ENCODE peak calls at places on chromosome 19, in four cellular contexts. One of them, this sample, is unnamed.

GRCh38 chr19:5137571-5138124 is 168.7 kb downstream of the KDM4B start:
- DNase-seq in H9: peak; percentile 92
- DNase-seq in WERI-Rb-1: peak; percentile 72
- DNase-seq in stimulated activated CD8-positive, alpha-beta memory T cell treated with anti-CD3 and anti-CD28 coated beads, Interleukin-4, amount 100 ng/mL, for 1 hour: no peak
- DNase-seq in this sample: peak; percentile 34

GRCh38 chr19:20969898-20970297 is 46.8 kb downstream of the ZNF85 start:
- DNase-seq in H9: no peak
- DNase-seq in WERI-Rb-1: no peak
- DNase-seq in stimulated activated CD8-positive, alpha-beta memory T cell treated with anti-CD3 and anti-CD28 coated beads, Interleukin-4, amount 100 ng/mL, for 1 hour: no peak
- DNase-seq in this sample: no peak

GRCh38 chr19:28980236-28980868 is 232.6 kb downstream of the UQCRFS1 start:
- DNase-seq in H9: peak; percentile 73
- DNase-seq in WERI-Rb-1: no peak
- DNase-seq in stimulated activated CD8-positive, alpha-beta memory T cell treated with anti-CD3 and anti-CD28 coated beads, Interleukin-4, amount 100 ng/mL, for 1 hour: no peak
- DNase-seq in this sample: no peak

GRCh38 chr19:46015080-46015960 is 7.5 kb downstream of the PGLYRP1 start:
- DNase-seq in H9: peak; percentile 94
- DNase-seq in WERI-Rb-1: peak; percentile 75
- DNase-seq in stimulated activated CD8-positive, alpha-beta memory T cell treated with anti-CD3 and anti-CD28 coated beads, Interleukin-4, amount 100 ng/mL, for 1 hour: no peak
- DNase-seq in this sample: peak; percentile 73

GRCh38 chr19:29560313-29561075 is 34.7 kb downstream of the VSTM2B start:
- DNase-seq in H9: no peak
- DNase-seq in WERI-Rb-1: no peak
- DNase-seq in stimulated activated CD8-positive, alpha-beta memory T cell treated with anti-CD3 and anti-CD28 coated beads, Interleukin-4, amount 100 ng/mL, for 1 hour: no peak
- DNase-seq in this sample: no peak

GRCh38 chr19:44848036-44848804 is 2.1 kb downstream of the NECTIN2 start:
- DNase-seq in H9: peak; percentile 67
- DNase-seq in WERI-Rb-1: peak; percentile 57
- DNase-seq in stimulated activated CD8-positive, alpha-beta memory T cell treated with anti-CD3 and anti-CD28 coated beads, Interleukin-4, amount 100 ng/mL, for 1 hour: no peak
- DNase-seq in this sample: no peak

GRCh38 chr19:3670796-3671679 is 29.2 kb downstream of the PIP5K1C start:
- DNase-seq in H9: no peak
- DNase-seq in WERI-Rb-1: no peak
- DNase-seq in stimulated activated CD8-positive, alpha-beta memory T cell treated with anti-CD3 and anti-CD28 coated beads, Interleukin-4, amount 100 ng/mL, for 1 hour: no peak
- DNase-seq in this sample: peak; percentile 88

GRCh38 chr19:45779231-45780145 is 2.8 kb downstream of the DMPK start:
- DNase-seq in H9: peak; percentile 97
- DNase-seq in WERI-Rb-1: peak; percentile 72
- DNase-seq in stimulated activated CD8-positive, alpha-beta memory T cell treated with anti-CD3 and anti-CD28 coated beads, Interleukin-4, amount 100 ng/mL, for 1 hour: peak; percentile 55
- DNase-seq in this sample: peak; percentile 94

GRCh38 chr19:7612282-7613274 is 16.8 kb downstream of the XAB2 start:
- DNase-seq in H9: no peak
- DNase-seq in WERI-Rb-1: no peak
- DNase-seq in stimulated activated CD8-positive, alpha-beta memory T cell treated with anti-CD3 and anti-CD28 coated beads, Interleukin-4, amount 100 ng/mL, for 1 hour: no peak
- DNase-seq in this sample: no peak

GRCh38 chr19:1513492-1514294 is 874 bp upstream of the ADAMTSL5 start:
- DNase-seq in H9: peak; percentile 56
- DNase-seq in WERI-Rb-1: peak; percentile 55
- DNase-seq in stimulated activated CD8-positive, alpha-beta memory T cell treated with anti-CD3 and anti-CD28 coated beads, Interleukin-4, amount 100 ng/mL, for 1 hour: no peak
- DNase-seq in this sample: peak; percentile 90

GRCh38 chr19:33132425-33132824 is 511 bp downstream of the WDR88 start:
- DNase-seq in H9: peak; percentile 74
- DNase-seq in WERI-Rb-1: no peak
- DNase-seq in stimulated activated CD8-positive, alpha-beta memory T cell treated with anti-CD3 and anti-CD28 coated beads, Interleukin-4, amount 100 ng/mL, for 1 hour: no peak
- DNase-seq in this sample: peak; percentile 33